ENCODE peak calls at places on chromosomes 5 and 9, in five cellular contexts. X, C, N, P and D are unnamed samples.

GRCh38 chr5:158979749-158980521 is 119.8 kb downstream of the EBF1 start:
- DNase-seq in X (no peak), C (peak), N (no peak), P (no peak), D (no peak)

GRCh38 chr5:3024541-3024940 is 273.1 kb upstream of the IRX2 start:
- DNase-seq in X (no peak), N (no peak), C (no peak), P (no peak), D (no peak)

GRCh38 chr5:142600611-142601360 is 85.1 kb downstream of the FGF1 start:
- DNase-seq in N (peak), X (peak), C (peak), P (no peak), D (no peak)

GRCh38 chr5:119328753-119329602 is 26.8 kb upstream of the TNFAIP8 start:
- DNase-seq in N (peak), P (peak), X (no peak), C (no peak), D (no peak)

GRCh38 chr5:172669808-172670402 is 28.8 kb downstream of the NEURL1B start:
- DNase-seq in X (no peak), N (no peak), P (no peak), C (no peak), D (no peak)

GRCh38 chr5:172564187-172564586 is 76.9 kb upstream of the NEURL1B start:
- DNase-seq in C (peak), N (no peak), X (no peak), P (no peak), D (peak)

GRCh38 chr5:122415030-122415429 is 103.0 kb downstream of the SNCAIP start:
- DNase-seq in N (no peak), X (no peak), C (no peak), P (no peak), D (no peak)

GRCh38 chr9:76882686-76883085 is 23.2 kb downstream of the PRUNE2 start:
- DNase-seq in P (no peak), C (no peak), N (no peak), X (no peak), D (no peak)

GRCh38 chr5:52706775-52707174 is 80.9 kb upstream of the ITGA1 start:
- DNase-seq in C (no peak), X (no peak), N (no peak), P (no peak), D (no peak)

GRCh38 chr9:131593255-131593820 is 48.0 kb downstream of the PRRT1B start:
- DNase-seq in X (no peak), C (no peak), N (no peak), P (no peak), D (no peak)

GRCh38 chr5:10381805-10382204 is 28.3 kb downstream of the MARCHF6 start:
- DNase-seq in P (no peak), N (no peak), X (no peak), C (no peak), D (no peak)

GRCh38 chr9:112487008-112487798 is 576 bp downstream of the KIAA1958 start:
- DNase-seq in P (peak), N (no peak), X (peak), C (peak), D (no peak)

GRCh38 chr9:35658894-35659220 is 765 bp downstream of the CCDC107 start:
- DNase-seq in C (no peak), N (no peak), P (no peak), X (no peak), D (no peak)

GRCh38 chr5:32110081-32110696 is 63.9 kb downstream of the GOLPH3 start:
- DNase-seq in X (no peak), C (no peak), P (no peak), N (no peak), D (no peak)

GRCh38 chr9:38079410-38080105 is 10.5 kb upstream of the SHB start:
- DNase-seq in X (peak), C (no peak), P (no peak), N (no peak), D (no peak)

GRCh38 chr5:149247726-149248125 is 23.9 kb upstream of the AFAP1L1 start:
- DNase-seq in X (no peak), P (no peak), N (no peak), C (no peak), D (no peak)

GRCh38 chr9:125987420-125987819 is 240.2 kb downstream of the PBX3 start:
- DNase-seq in X (no peak), P (no peak), C (no peak), N (no peak), D (no peak)

GRCh38 chr5:157855404-157855994 is 3.4 kb downstream of the CLINT1 start:
- DNase-seq in X (peak), C (peak), N (peak), P (no peak), D (peak)

GRCh38 chr5:42951847-42952411 is 88.2 kb downstream of the ANXA2R start:
- DNase-seq in C (peak), N (no peak), P (peak), X (no peak), D (no peak)

GRCh38 chr5:96763012-96763411 is 44.7 kb downstream of the ERAP1 start:
- DNase-seq in N (no peak), C (no peak), P (no peak), X (no peak), D (no peak)

GRCh38 chr5:113520429-113520828 is 6.9 kb downstream of the YTHDC2 start:
- DNase-seq in N (no peak), P (no peak), C (no peak), X (no peak), D (no peak)

GRCh38 chr5:87850843-87851242 is 417.8 kb downstream of the TMEM161B start:
- DNase-seq in N (no peak), P (no peak), X (no peak), C (no peak), D (no peak)

GRCh38 chr9:135440620-135441019 is 39.0 kb upstream of the PPP1R26 start:
- DNase-seq in C (peak), N (no peak), X (no peak), P (no peak), D (no peak)

GRCh38 chr9:2337131-2337530 is 284.5 kb upstream of the VLDLR start:
- DNase-seq in N (no peak), X (no peak), P (no peak), C (no peak), D (no peak)

GRCh38 chr5:126615286-126615685 is 14.5 kb downstream of the PHAX start:
- DNase-seq in N (no peak), X (no peak), C (no peak), P (no peak), D (no peak)

GRCh38 chr9:75962186-75963036 is 71.9 kb downstream of the PCSK5 start:
- DNase-seq in N (no peak), P (no peak), X (no peak), C (no peak), D (no peak)

GRCh38 chr5:93503598-93504067 is 77.4 kb downstream of the NR2F1-AS1 start:
- DNase-seq in C (no peak), P (no peak), N (peak), X (no peak), D (no peak)